ENCODE peak calls at places on chromosomes 16 and 17, in eight cellular contexts. D is keratinocyte; W is stimulated activated effector memory CD8-positive, alpha-beta T cell treated with anti-CD3 and anti-CD28 coated beads, Interleukin-12 subunit alpha, Interleukin-12 subunit beta, amount 100 ng/mL, for 72 hours; B is posterior vena cava; P is progenitor cell of endocrine pancreas; R is iris pigment epithelial cell; F is Ammon's horn; L is SW 1271. C is an unnamed sample.

GRCh38 chr16:69706256-69706974 is 19.9 kb downstream of the NQO1 start:
- DNase-seq in D (no peak), W (no peak), B (no peak), P (no peak), R (peak), F (no peak), L (no peak), C (no peak)

GRCh38 chr16:396605-397004 is 394 bp upstream of the NME4 start:
- DNase-seq in D (no peak), W (peak), B (peak), P (no peak), R (peak), F (no peak), L (no peak), C (peak)

GRCh38 chr17:20735796-20736195 is 156.3 kb downstream of the CDRT15L2 start:
- DNase-seq in D (no peak), W (no peak), B (no peak), P (no peak), R (no peak), F (no peak), L (no peak), C (no peak)

GRCh38 chr16:24070851-24071250 is 185.3 kb upstream of the CACNG3 start:
- DNase-seq in D (no peak), W (peak), B (no peak), P (peak), R (peak), F (peak), L (no peak), C (no peak)

GRCh38 chr17:79803997-79804855 is 7.3 kb upstream of the CBX8 start:
- DNase-seq in D (no peak), W (peak), B (no peak), P (no peak), R (no peak), F (no peak), L (no peak), C (no peak)

GRCh38 chr17:79089720-79090502 is 15.3 kb downstream of the ENGASE start:
- DNase-seq in D (no peak), W (no peak), B (no peak), P (no peak), R (no peak), F (no peak), L (no peak), C (no peak)

GRCh38 chr17:9162275-9162985 is 141.1 kb downstream of the NTN1 start:
- DNase-seq in D (no peak), W (no peak), B (no peak), P (no peak), R (no peak), F (no peak), L (no peak), C (no peak)

GRCh38 chr17:2967515-2967914 is 95.9 kb downstream of the OR1D5 start:
- DNase-seq in D (no peak), W (no peak), B (no peak), P (no peak), R (no peak), F (no peak), L (no peak), C (peak)

GRCh38 chr17:41800601-41801373 is 11.0 kb downstream of the P3H4 start:
- DNase-seq in D (peak), W (no peak), B (no peak), P (peak), R (peak), F (no peak), L (no peak), C (no peak)

GRCh38 chr16:51298800-51299199 is 147.7 kb upstream of the SALL1 start:
- DNase-seq in D (no peak), W (no peak), B (no peak), P (no peak), R (no peak), F (no peak), L (no peak), C (no peak)

GRCh38 chr17:14815079-14815478 is 450.0 kb downstream of the PMP22 start:
- DNase-seq in D (no peak), W (no peak), B (no peak), P (no peak), R (peak), F (no peak), L (no peak), C (no peak)

GRCh38 chr17:10117581-10118001 is 80.8 kb downstream of the GAS7 start:
- DNase-seq in D (no peak), W (peak), B (peak), P (no peak), R (no peak), F (peak), L (no peak), C (no peak)

GRCh38 chr17:80441133-80441578 is 26.2 kb downstream of the ENDOV start:
- DNase-seq in D (no peak), W (peak), B (no peak), P (peak), R (peak), F (no peak), L (no peak), C (no peak)

GRCh38 chr17:68172461-68172954 is 75.3 kb upstream of the AMZ2 start:
- DNase-seq in D (peak), W (peak), B (no peak), P (peak), R (peak), F (peak), L (no peak), C (peak)

GRCh38 chr16:2244301-2244700 is 7.1 kb downstream of the ECI1 start:
- DNase-seq in D (no peak), W (no peak), B (no peak), P (no peak), R (no peak), F (no peak), L (no peak), C (no peak)

GRCh38 chr17:75396025-75396424 is 9.5 kb downstream of the GRB2 start:
- DNase-seq in D (no peak), W (no peak), B (no peak), P (no peak), R (no peak), F (no peak), L (no peak), C (no peak)

GRCh38 chr16:23504453-23505179 is 5.7 kb downstream of the GGA2 start:
- DNase-seq in D (peak), W (peak), B (peak), P (no peak), R (peak), F (peak), L (peak), C (peak)

GRCh38 chr17:81976332-81977210 is 858 bp upstream of the ASPSCR1 start:
- DNase-seq in D (no peak), W (no peak), B (no peak), P (no peak), R (no peak), F (no peak), L (no peak), C (peak)

GRCh38 chr16:88804552-88805339 is 1.2 kb downstream of the CDT1 start:
- DNase-seq in D (no peak), W (peak), B (no peak), P (no peak), R (no peak), F (no peak), L (no peak), C (no peak)

GRCh38 chr17:51056813-51057510 is 63.7 kb downstream of the SPAG9 start:
- DNase-seq in D (peak), W (no peak), B (no peak), P (no peak), R (peak), F (peak), L (no peak), C (peak)

GRCh38 chr16:1691956-1692355 is 13.9 kb downstream of the JPT2 start:
- DNase-seq in D (peak), W (no peak), B (no peak), P (no peak), R (peak), F (peak), L (peak), C (no peak)

GRCh38 chr17:8122923-8123694 is 797 bp downstream of the HES7 start:
- DNase-seq in D (no peak), W (peak), B (peak), P (no peak), R (peak), F (no peak), L (no peak), C (peak)

GRCh38 chr17:79395046-79395445 is 215.8 kb downstream of the RBFOX3 start:
- DNase-seq in D (no peak), W (no peak), B (no peak), P (no peak), R (no peak), F (no peak), L (no peak), C (no peak)

GRCh38 chr17:76152580-76152979 is 11.5 kb upstream of the FOXJ1 start:
- DNase-seq in D (no peak), W (no peak), B (peak), P (no peak), R (no peak), F (peak), L (no peak), C (no peak)

GRCh38 chr17:19002805-19003542 is 1.6 kb downstream of the FAM83G start:
- DNase-seq in D (no peak), W (no peak), B (no peak), P (no peak), R (peak), F (no peak), L (no peak), C (no peak)

C was measured in cerebellum.